ENCODE peak calls at places on chromosomes 2 and 18, in six cellular contexts. D, L, Q, P, J and W are unnamed samples.

GRCh38 chr2:42063383-42064171 is 15.8 kb downstream of the PKDCC start:
- DNase-seq in D (peak), L (peak), Q (no peak), P (no peak), J (no peak), W (no peak)

GRCh38 chr2:222671259-222672067 is at the start of gene MOGAT1:
- DNase-seq in D (no peak), L (peak), Q (no peak), P (peak), J (no peak), W (no peak)

GRCh38 chr2:88729061-88729745 is 37.7 kb downstream of the RPIA start:
- DNase-seq in D (peak), L (no peak), Q (peak), P (no peak), J (no peak), W (no peak)

GRCh38 chr2:57450170-57450569 is 596.4 kb upstream of the VRK2 start:
- DNase-seq in D (peak), L (no peak), Q (no peak), P (no peak), J (no peak), W (no peak)

GRCh38 chr18:22432672-22433137 is 15.0 kb upstream of the CTAGE1 start:
- DNase-seq in D (peak), L (peak), Q (no peak), P (peak), J (no peak), W (no peak)

GRCh38 chr18:79529991-79530390 is 134.3 kb downstream of the NFATC1 start:
- DNase-seq in D (no peak), L (no peak), Q (no peak), P (peak), J (no peak), W (peak)

GRCh38 chr2:56892381-56892780 is 708.6 kb downstream of the CCDC85A start:
- DNase-seq in D (no peak), L (no peak), Q (peak), P (no peak), J (no peak), W (no peak)

GRCh38 chr2:62300925-62301324 is 105.0 kb downstream of the B3GNT2 start:
- DNase-seq in D (no peak), L (no peak), Q (no peak), P (no peak), J (no peak), W (no peak)

GRCh38 chr2:190469770-190470169 is 61.6 kb downstream of the MFSD6 start:
- DNase-seq in D (peak), L (peak), Q (peak), P (no peak), J (no peak), W (no peak)

GRCh38 chr2:176096243-176096985 is 3.2 kb upstream of the HOXD12 start:
- DNase-seq in D (no peak), L (no peak), Q (no peak), P (no peak), J (no peak), W (no peak)

GRCh38 chr2:17894005-17894404 is 15.5 kb downstream of the KCNS3 start:
- DNase-seq in D (no peak), L (no peak), Q (no peak), P (no peak), J (no peak), W (no peak)

GRCh38 chr18:78986018-78986481 is 6.4 kb downstream of the SALL3 start:
- DNase-seq in D (no peak), L (peak), Q (no peak), P (no peak), J (no peak), W (no peak)

GRCh38 chr2:215363039-215363438 is 51.2 kb downstream of the ATIC start:
- DNase-seq in D (no peak), L (peak), Q (no peak), P (no peak), J (no peak), W (no peak)

GRCh38 chr2:96805026-96805425 is 11.0 kb upstream of the CNNM3 start:
- DNase-seq in D (no peak), L (no peak), Q (no peak), P (no peak), J (no peak), W (no peak)

GRCh38 chr2:159445307-159445706 is 158.8 kb upstream of the WDSUB1 start:
- DNase-seq in D (no peak), L (no peak), Q (no peak), P (no peak), J (no peak), W (no peak)

GRCh38 chr2:38098351-38099095 is 22.6 kb upstream of the CYP1B1 start:
- DNase-seq in D (no peak), L (no peak), Q (no peak), P (no peak), J (no peak), W (no peak)
- TF ChIP-seq CTCF in D (no peak), L (no peak), Q (no peak), P (no peak), J (no peak), W (no peak)

GRCh38 chr18:13548106-13548819 is 178.1 kb downstream of the FAM210A start:
- DNase-seq in D (no peak), L (no peak), Q (no peak), P (no peak), J (peak), W (peak)
- TF ChIP-seq CTCF in D (no peak), L (no peak), Q (no peak), P (no peak), J (no peak), W (no peak)

DNA sequence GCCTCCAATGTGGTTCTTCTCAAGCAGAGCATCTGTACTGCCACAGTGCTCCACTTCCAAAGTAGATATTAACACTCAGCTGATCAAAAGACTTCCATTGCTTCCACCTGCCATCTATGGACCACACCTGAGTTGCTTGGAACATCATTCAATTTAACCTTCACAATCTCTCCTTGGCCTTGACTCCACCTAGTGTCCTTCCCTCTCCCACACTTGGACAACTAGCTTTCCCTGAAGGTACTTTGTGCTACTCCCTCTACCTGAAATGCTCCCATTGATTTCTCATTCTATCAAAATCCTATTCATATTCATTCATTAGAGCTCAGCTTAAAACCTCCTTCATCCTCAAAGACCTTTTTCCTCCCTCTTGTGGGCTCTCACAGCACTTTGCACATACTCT is 48.7 kb downstream of the SOWAHC start:
- DNase-seq in D (no peak), L (no peak), Q (no peak), P (no peak), J (no peak), W (no peak)
- TF ChIP-seq CTCF in D (peak), L (peak), Q (no peak), P (no peak), J (peak), W (peak)

DNA sequence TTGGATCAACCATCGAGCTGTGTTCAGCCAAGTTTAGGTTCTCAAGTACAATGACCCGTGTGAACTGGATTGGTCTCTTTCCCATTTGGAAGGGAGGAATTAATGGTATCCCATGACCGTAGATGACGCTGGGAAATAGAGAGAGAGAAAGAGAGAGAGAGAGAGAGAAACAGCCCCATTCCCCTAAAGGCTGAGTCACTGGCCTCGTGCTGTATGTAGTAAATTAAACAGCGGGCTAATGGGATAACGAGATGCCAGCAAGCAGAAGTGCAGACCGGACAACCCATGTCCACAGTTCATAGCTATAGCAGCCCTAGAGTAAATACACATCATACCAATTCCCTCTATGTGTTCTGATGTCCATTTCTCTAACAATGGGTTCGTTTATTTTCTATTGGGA is 99.6 kb downstream of the BCL11A start:
- DNase-seq in D (no peak), L (no peak), Q (no peak), P (no peak), J (peak), W (no peak)
- TF ChIP-seq CTCF in D (no peak), L (no peak), Q (no peak), P (no peak), J (no peak), W (no peak)

GRCh38 chr2:70977605-70978205 is 725 bp upstream of the ANKRD53 start:
- DNase-seq in D (peak), L (peak), Q (peak), P (no peak), J (peak), W (no peak)
- TF ChIP-seq CTCF in D (no peak), L (no peak), Q (no peak), P (no peak), J (no peak), W (peak)